ENCODE peak calls at places on chromosomes 3 and 15, in four cellular contexts. One of them, this sample, is unnamed.
A peak's percentile ranks its signal among the peaks of the same experiment; 100 is the strongest.

GRCh38 chr15:81427176-81427575 is 53.2 kb upstream of the TMC3 start:
- DNase-seq in lower lobe of right lung: no peak
- DNase-seq in ovary: no peak
- DNase-seq in activated B cell treated with CpG ODN at 0.5 μM for 24 hours: no peak
- DNase-seq in this sample: no peak

GRCh38 chr3:179565496-179565895 is 2.8 kb downstream of the ACTL6A start:
- DNase-seq in lower lobe of right lung: no peak
- DNase-seq in ovary: no peak
- DNase-seq in activated B cell treated with CpG ODN at 0.5 μM for 24 hours: no peak
- DNase-seq in this sample: no peak

GRCh38 chr15:63805993-63806980 is 27.5 kb downstream of the HERC1 start:
- DNase-seq in lower lobe of right lung: no peak
- DNase-seq in ovary: no peak
- DNase-seq in activated B cell treated with CpG ODN at 0.5 μM for 24 hours: no peak
- DNase-seq in this sample: no peak

GRCh38 chr3:187714404-187714979 is 12.1 kb upstream of the RTP2 start:
- DNase-seq in lower lobe of right lung: no peak
- DNase-seq in ovary: peak; percentile 55
- DNase-seq in activated B cell treated with CpG ODN at 0.5 μM for 24 hours: peak; percentile 32
- DNase-seq in this sample: no peak

GRCh38 chr3:125165189-125165947 is 47.2 kb downstream of the SLC12A8 start:
- DNase-seq in lower lobe of right lung: peak; percentile 55
- DNase-seq in ovary: no peak
- DNase-seq in activated B cell treated with CpG ODN at 0.5 μM for 24 hours: no peak
- DNase-seq in this sample: no peak

GRCh38 chr3:174439621-174440349 is 419.3 kb upstream of the NAALADL2 start:
- DNase-seq in lower lobe of right lung: no peak
- DNase-seq in ovary: peak; percentile 22
- DNase-seq in activated B cell treated with CpG ODN at 0.5 μM for 24 hours: no peak
- DNase-seq in this sample: no peak

GRCh38 chr3:169345662-169346331 is 317.7 kb downstream of the MECOM start:
- DNase-seq in lower lobe of right lung: no peak
- DNase-seq in ovary: no peak
- DNase-seq in activated B cell treated with CpG ODN at 0.5 μM for 24 hours: no peak
- DNase-seq in this sample: no peak

GRCh38 chr3:143002083-143002712 is 828 bp downstream of the U2SURP start:
- DNase-seq in lower lobe of right lung: no peak
- DNase-seq in ovary: no peak
- DNase-seq in activated B cell treated with CpG ODN at 0.5 μM for 24 hours: no peak
- DNase-seq in this sample: no peak

GRCh38 chr15:51312754-51313390 is 25.5 kb downstream of the CYP19A1 start:
- DNase-seq in lower lobe of right lung: no peak
- DNase-seq in ovary: no peak
- DNase-seq in activated B cell treated with CpG ODN at 0.5 μM for 24 hours: no peak
- DNase-seq in this sample: no peak

GRCh38 chr3:70982700-70983140 is 600.8 kb downstream of the FOXP1 start:
- DNase-seq in lower lobe of right lung: no peak
- DNase-seq in ovary: no peak
- DNase-seq in activated B cell treated with CpG ODN at 0.5 μM for 24 hours: no peak
- DNase-seq in this sample: no peak

GRCh38 chr15:68386587-68387287 is 45.2 kb downstream of the ITGA11 start:
- DNase-seq in lower lobe of right lung: no peak
- DNase-seq in ovary: no peak
- DNase-seq in activated B cell treated with CpG ODN at 0.5 μM for 24 hours: no peak
- DNase-seq in this sample: no peak

GRCh38 chr3:172077197-172077734 is 37.9 kb downstream of the FNDC3B start:
- DNase-seq in lower lobe of right lung: no peak
- DNase-seq in ovary: no peak
- DNase-seq in activated B cell treated with CpG ODN at 0.5 μM for 24 hours: no peak
- DNase-seq in this sample: no peak

GRCh38 chr15:78909791-78910228 is 35.0 kb downstream of the CTSH start:
- DNase-seq in lower lobe of right lung: no peak
- DNase-seq in ovary: no peak
- DNase-seq in activated B cell treated with CpG ODN at 0.5 μM for 24 hours: no peak
- DNase-seq in this sample: no peak

GRCh38 chr3:15558581-15558980 is 37.1 kb upstream of the COLQ start:
- DNase-seq in lower lobe of right lung: no peak
- DNase-seq in ovary: no peak
- DNase-seq in activated B cell treated with CpG ODN at 0.5 μM for 24 hours: no peak
- DNase-seq in this sample: no peak

GRCh38 chr15:82832601-82833209 is 23.3 kb downstream of the WHAMM start:
- DNase-seq in lower lobe of right lung: no peak
- DNase-seq in ovary: no peak
- DNase-seq in activated B cell treated with CpG ODN at 0.5 μM for 24 hours: no peak
- DNase-seq in this sample: no peak

GRCh38 chr15:96273317-96274086 is 57.0 kb upstream of the NR2F2 start:
- DNase-seq in lower lobe of right lung: no peak
- DNase-seq in ovary: no peak
- DNase-seq in activated B cell treated with CpG ODN at 0.5 μM for 24 hours: no peak
- DNase-seq in this sample: no peak

GRCh38 chr3:52194541-52195296 is 3.2 kb upstream of the ALAS1 start:
- DNase-seq in lower lobe of right lung: peak; percentile 88
- DNase-seq in ovary: peak; percentile 93
- DNase-seq in activated B cell treated with CpG ODN at 0.5 μM for 24 hours: no peak
- DNase-seq in this sample: no peak

GRCh38 chr15:36358094-36358961 is 221.1 kb upstream of the CDIN1 start:
- DNase-seq in lower lobe of right lung: no peak
- DNase-seq in ovary: no peak
- DNase-seq in activated B cell treated with CpG ODN at 0.5 μM for 24 hours: no peak
- DNase-seq in this sample: no peak

GRCh38 chr3:189664311-189664710 is 33.1 kb downstream of the TP63 start:
- DNase-seq in lower lobe of right lung: no peak
- DNase-seq in ovary: no peak
- DNase-seq in activated B cell treated with CpG ODN at 0.5 μM for 24 hours: no peak
- DNase-seq in this sample: no peak

GRCh38 chr3:124701687-124702086 is 28.6 kb upstream of the UMPS start:
- DNase-seq in lower lobe of right lung: no peak
- DNase-seq in ovary: no peak
- DNase-seq in activated B cell treated with CpG ODN at 0.5 μM for 24 hours: no peak
- DNase-seq in this sample: no peak

GRCh38 chr3:76756578-76756977 is 283.3 kb upstream of the ROBO2 start:
- DNase-seq in lower lobe of right lung: no peak
- DNase-seq in ovary: no peak
- DNase-seq in activated B cell treated with CpG ODN at 0.5 μM for 24 hours: no peak
- DNase-seq in this sample: no peak

GRCh38 chr3:39910135-39910534 is 100.7 kb downstream of the MYRIP start:
- DNase-seq in lower lobe of right lung: no peak
- DNase-seq in ovary: no peak
- DNase-seq in activated B cell treated with CpG ODN at 0.5 μM for 24 hours: no peak
- DNase-seq in this sample: no peak

GRCh38 chr3:39915027-39915426 is 105.6 kb downstream of the MYRIP start:
- DNase-seq in lower lobe of right lung: no peak
- DNase-seq in ovary: no peak
- DNase-seq in activated B cell treated with CpG ODN at 0.5 μM for 24 hours: no peak
- DNase-seq in this sample: no peak

GRCh38 chr3:39910828-39911464 is 101.5 kb downstream of the MYRIP start:
- DNase-seq in lower lobe of right lung: no peak
- DNase-seq in ovary: no peak
- DNase-seq in activated B cell treated with CpG ODN at 0.5 μM for 24 hours: no peak
- DNase-seq in this sample: no peak

GRCh38 chr3:39907981-39908380 is 98.6 kb downstream of the MYRIP start:
- DNase-seq in lower lobe of right lung: no peak
- DNase-seq in ovary: peak; percentile 16
- DNase-seq in activated B cell treated with CpG ODN at 0.5 μM for 24 hours: no peak
- DNase-seq in this sample: no peak

DNA sequence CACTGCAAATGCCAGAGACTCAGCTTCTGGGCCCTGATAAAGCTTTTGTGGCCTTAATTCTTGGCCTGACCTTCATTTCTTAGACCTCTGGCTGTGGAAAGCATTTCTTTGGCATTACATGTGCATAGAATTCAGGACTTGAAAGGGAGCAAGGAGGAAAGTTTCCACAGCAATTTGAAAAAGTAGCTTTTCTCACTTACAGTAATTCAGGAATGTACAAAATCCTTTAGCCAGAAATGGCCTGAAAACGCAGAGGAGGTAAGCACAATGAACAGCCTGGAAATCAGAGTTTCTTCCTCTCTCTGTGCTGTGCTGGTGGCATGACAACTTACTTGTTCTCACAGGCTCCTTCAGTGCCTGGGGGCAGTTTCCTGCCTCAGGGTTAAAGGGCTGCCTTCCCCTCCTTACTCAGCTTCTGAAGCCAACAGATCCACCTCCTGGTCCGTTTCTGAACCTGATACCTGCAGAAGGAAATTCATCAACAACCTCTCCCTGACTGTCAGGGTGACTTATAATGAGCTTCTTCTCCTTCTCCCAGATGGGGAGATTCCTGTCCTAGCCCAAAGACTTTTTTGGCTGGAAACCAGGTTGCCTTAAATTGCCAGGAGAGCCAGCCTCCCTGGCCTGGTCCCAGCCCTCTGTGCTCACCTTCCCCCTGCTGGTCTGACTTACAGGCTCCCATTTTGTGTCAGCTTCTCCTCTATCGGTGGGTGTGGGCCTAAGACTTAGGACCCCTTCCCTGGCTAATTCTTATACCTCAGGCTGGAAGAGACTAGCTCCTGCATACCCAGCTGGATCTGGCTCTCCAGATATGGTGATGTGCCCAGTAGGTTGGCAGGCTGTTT is 102.3 kb downstream of the MYRIP start:
- DNase-seq in lower lobe of right lung: no peak
- DNase-seq in ovary: no peak
- DNase-seq in activated B cell treated with CpG ODN at 0.5 μM for 24 hours: no peak
- DNase-seq in this sample: no peak
- TF ChIP-seq CTCF in lower lobe of right lung: no peak
- TF ChIP-seq CTCF in ovary: no peak
- TF ChIP-seq CTCF in activated B cell treated with CpG ODN at 0.5 μM for 24 hours: no peak
- TF ChIP-seq CTCF in this sample: no peak

GRCh38 chr15:31605467-31605931 is 278.9 kb downstream of the KLF13 start:
- DNase-seq in lower lobe of right lung: no peak
- DNase-seq in ovary: no peak
- DNase-seq in activated B cell treated with CpG ODN at 0.5 μM for 24 hours: no peak
- DNase-seq in this sample: no peak
- TF ChIP-seq CTCF in lower lobe of right lung: no peak
- TF ChIP-seq CTCF in ovary: no peak
- TF ChIP-seq CTCF in activated B cell treated with CpG ODN at 0.5 μM for 24 hours: no peak
- TF ChIP-seq CTCF in this sample: no peak

GRCh38 chr3:123286308-123287023 is 84.7 kb downstream of the SEC22A start:
- DNase-seq in lower lobe of right lung: no peak
- DNase-seq in ovary: no peak
- DNase-seq in activated B cell treated with CpG ODN at 0.5 μM for 24 hours: no peak
- DNase-seq in this sample: peak; percentile 70

GRCh38 chr3:123289336-123290106 is 87.8 kb downstream of the SEC22A start:
- DNase-seq in lower lobe of right lung: no peak
- DNase-seq in ovary: no peak
- DNase-seq in activated B cell treated with CpG ODN at 0.5 μM for 24 hours: no peak
- DNase-seq in this sample: no peak

GRCh38 chr3:123285931-123286307 is 84.2 kb downstream of the SEC22A start:
- DNase-seq in lower lobe of right lung: no peak
- DNase-seq in ovary: no peak
- DNase-seq in activated B cell treated with CpG ODN at 0.5 μM for 24 hours: no peak
- DNase-seq in this sample: no peak

GRCh38 chr3:123287051-123287961 is 85.6 kb downstream of the SEC22A start:
- DNase-seq in lower lobe of right lung: no peak
- DNase-seq in ovary: no peak
- DNase-seq in activated B cell treated with CpG ODN at 0.5 μM for 24 hours: no peak
- DNase-seq in this sample: peak; percentile 19

DNA sequence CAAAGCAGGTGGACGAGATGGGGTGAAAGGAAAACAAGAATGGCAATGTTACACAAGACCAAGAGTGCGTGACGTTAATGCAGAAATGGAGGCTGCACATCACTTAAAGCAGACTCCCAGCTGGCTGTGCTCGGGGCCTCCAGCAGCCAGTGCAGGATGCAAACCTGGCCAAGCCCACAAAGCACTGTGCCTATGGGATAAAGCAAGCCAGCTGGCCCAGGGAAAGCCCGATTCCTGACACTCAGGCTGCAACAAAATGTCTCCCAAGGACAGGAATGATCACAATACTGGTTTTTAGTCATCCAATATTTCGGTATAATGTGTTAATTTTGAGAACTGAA is 86.2 kb downstream of the SEC22A start:
- DNase-seq in lower lobe of right lung: no peak
- DNase-seq in ovary: no peak
- DNase-seq in activated B cell treated with CpG ODN at 0.5 μM for 24 hours: no peak
- DNase-seq in this sample: peak; percentile 26
- TF ChIP-seq CTCF in lower lobe of right lung: no peak
- TF ChIP-seq CTCF in ovary: no peak
- TF ChIP-seq CTCF in activated B cell treated with CpG ODN at 0.5 μM for 24 hours: no peak
- TF ChIP-seq CTCF in this sample: no peak

GRCh38 chr15:41585140-41586047 is 26.4 kb downstream of the TYRO3 start:
- DNase-seq in lower lobe of right lung: peak; percentile 67
- DNase-seq in ovary: peak; percentile 68
- DNase-seq in activated B cell treated with CpG ODN at 0.5 μM for 24 hours: peak; percentile 29
- DNase-seq in this sample: no peak
- TF ChIP-seq CTCF in lower lobe of right lung: peak; percentile 45
- TF ChIP-seq CTCF in ovary: peak; percentile 54
- TF ChIP-seq CTCF in activated B cell treated with CpG ODN at 0.5 μM for 24 hours: no peak
- TF ChIP-seq CTCF in this sample: no peak